ENCODE peak calls at places on chromosomes 16 and 17, in four cellular contexts. O is naive thymus-derived CD8-positive, alpha-beta T cell; W is substantia nigra; G is NCI-H1417. L is an unnamed sample.

GRCh38 chr17:59785091-59785799 is 77.8 kb downstream of the VMP1 start:
- DNase-seq in O (no peak), W (no peak), G (no peak), L (no peak)

GRCh38 chr16:11618107-11618717 is 31.5 kb upstream of the LITAF start:
- DNase-seq in O (no peak), W (no peak), G (no peak), L (no peak)

GRCh38 chr17:56543280-56543679 is 50.2 kb upstream of the NOG start:
- DNase-seq in O (no peak), W (no peak), G (no peak), L (no peak)

GRCh38 chr17:3880983-3881382 is 11.9 kb downstream of the CAMKK1 start:
- DNase-seq in O (no peak), W (no peak), G (no peak), L (no peak)

GRCh38 chr17:42282478-42283080 is 5.7 kb upstream of the STAT5A start:
- DNase-seq in O (no peak), W (no peak), G (peak), L (no peak)

GRCh38 chr17:8210761-8211458 is 535 bp upstream of the AURKB start:
- DNase-seq in O (no peak), W (no peak), G (no peak), L (no peak)

GRCh38 chr17:78708510-78708973 is 73.5 kb downstream of the CYTH1 start:
- DNase-seq in O (peak), W (peak), G (peak), L (peak)

GRCh38 chr17:49443862-49444261 is 29.2 kb upstream of the PHB1 start:
- DNase-seq in O (no peak), W (no peak), G (no peak), L (no peak)

GRCh38 chr17:71011389-71011788 is 842.1 kb downstream of the KCNJ2 start:
- DNase-seq in O (no peak), W (no peak), G (peak), L (no peak)

GRCh38 chr16:30053376-30054015 is 12.1 kb upstream of the ALDOA start:
- DNase-seq in O (no peak), W (no peak), G (peak), L (no peak)

GRCh38 chr17:75102385-75102821 is 7.4 kb upstream of the ARMC7 start:
- DNase-seq in O (peak), W (no peak), G (peak), L (no peak)

GRCh38 chr17:81480140-81480917 is 32.3 kb downstream of the ACTG1 start:
- DNase-seq in O (no peak), W (no peak), G (peak), L (no peak)